ENCODE peak calls at places on chromosomes 1 and 21, in nine cellular contexts. One of them, this sample, is unnamed.

GRCh38 chr1:185645686-185646085 is 88.5 kb upstream of the HMCN1 start:
- DNase-seq in Karpas-422: no peak
- DNase-seq in A549: no peak
- DNase-seq in HCT116: no peak
- DNase-seq in gastrocnemius medialis: no peak
- DNase-seq in HEK293T: no peak
- DNase-seq in fibroblast of the aortic adventitia: no peak
- DNase-seq in activated naive CD8-positive, alpha-beta T cell treated with anti-CD3 and anti-CD28 coated beads, Interleukin-2, amount 50 U/mL, for 24 hours: no peak
- DNase-seq in stimulated activated CD8-positive, alpha-beta memory T cell treated with anti-CD3 and anti-CD28 coated beads, Interleukin-4, amount 100 ng/mL, for 24 hours: no peak
- DNase-seq in this sample: no peak

GRCh38 chr1:214248294-214249082 is 32.5 kb upstream of the SMYD2 start:
- DNase-seq in HCT116: no peak
- DNase-seq in activated naive CD8-positive, alpha-beta T cell treated with anti-CD3 and anti-CD28 coated beads, Interleukin-2, amount 50 U/mL, for 24 hours: no peak
- DNase-seq in Karpas-422: no peak
- DNase-seq in fibroblast of the aortic adventitia: no peak
- DNase-seq in HEK293T: no peak
- DNase-seq in A549: no peak
- DNase-seq in stimulated activated CD8-positive, alpha-beta memory T cell treated with anti-CD3 and anti-CD28 coated beads, Interleukin-4, amount 100 ng/mL, for 24 hours: no peak
- DNase-seq in gastrocnemius medialis: no peak
- DNase-seq in this sample: no peak

GRCh38 chr1:11806307-11806936 is 431 bp downstream of the CLCN6 start:
- DNase-seq in activated naive CD8-positive, alpha-beta T cell treated with anti-CD3 and anti-CD28 coated beads, Interleukin-2, amount 50 U/mL, for 24 hours: no peak
- DNase-seq in HEK293T: no peak
- DNase-seq in gastrocnemius medialis: peak
- DNase-seq in A549: peak
- DNase-seq in HCT116: no peak
- DNase-seq in Karpas-422: peak
- DNase-seq in fibroblast of the aortic adventitia: peak
- DNase-seq in stimulated activated CD8-positive, alpha-beta memory T cell treated with anti-CD3 and anti-CD28 coated beads, Interleukin-4, amount 100 ng/mL, for 24 hours: no peak
- DNase-seq in this sample: peak

GRCh38 chr1:87129606-87130005 is 199.1 kb upstream of the LMO4 start:
- DNase-seq in A549: no peak
- DNase-seq in activated naive CD8-positive, alpha-beta T cell treated with anti-CD3 and anti-CD28 coated beads, Interleukin-2, amount 50 U/mL, for 24 hours: no peak
- DNase-seq in Karpas-422: no peak
- DNase-seq in HCT116: no peak
- DNase-seq in fibroblast of the aortic adventitia: no peak
- DNase-seq in stimulated activated CD8-positive, alpha-beta memory T cell treated with anti-CD3 and anti-CD28 coated beads, Interleukin-4, amount 100 ng/mL, for 24 hours: no peak
- DNase-seq in gastrocnemius medialis: peak
- DNase-seq in HEK293T: no peak
- DNase-seq in this sample: peak

GRCh38 chr1:24639881-24640280 is 3.2 kb upstream of the SRRM1 start:
- DNase-seq in activated naive CD8-positive, alpha-beta T cell treated with anti-CD3 and anti-CD28 coated beads, Interleukin-2, amount 50 U/mL, for 24 hours: no peak
- DNase-seq in Karpas-422: no peak
- DNase-seq in HEK293T: no peak
- DNase-seq in HCT116: no peak
- DNase-seq in gastrocnemius medialis: no peak
- DNase-seq in A549: no peak
- DNase-seq in fibroblast of the aortic adventitia: no peak
- DNase-seq in stimulated activated CD8-positive, alpha-beta memory T cell treated with anti-CD3 and anti-CD28 coated beads, Interleukin-4, amount 100 ng/mL, for 24 hours: no peak
- DNase-seq in this sample: no peak

GRCh38 chr1:226671268-226671667 is 67.8 kb downstream of the ITPKB start:
- DNase-seq in fibroblast of the aortic adventitia: no peak
- DNase-seq in stimulated activated CD8-positive, alpha-beta memory T cell treated with anti-CD3 and anti-CD28 coated beads, Interleukin-4, amount 100 ng/mL, for 24 hours: no peak
- DNase-seq in HEK293T: no peak
- DNase-seq in HCT116: no peak
- DNase-seq in Karpas-422: no peak
- DNase-seq in A549: no peak
- DNase-seq in gastrocnemius medialis: no peak
- DNase-seq in activated naive CD8-positive, alpha-beta T cell treated with anti-CD3 and anti-CD28 coated beads, Interleukin-2, amount 50 U/mL, for 24 hours: no peak
- DNase-seq in this sample: no peak

GRCh38 chr1:161164901-161165620 is 1.2 kb upstream of the PPOX start:
- DNase-seq in Karpas-422: no peak
- DNase-seq in gastrocnemius medialis: no peak
- DNase-seq in stimulated activated CD8-positive, alpha-beta memory T cell treated with anti-CD3 and anti-CD28 coated beads, Interleukin-4, amount 100 ng/mL, for 24 hours: no peak
- DNase-seq in activated naive CD8-positive, alpha-beta T cell treated with anti-CD3 and anti-CD28 coated beads, Interleukin-2, amount 50 U/mL, for 24 hours: no peak
- DNase-seq in HEK293T: no peak
- DNase-seq in HCT116: no peak
- DNase-seq in fibroblast of the aortic adventitia: no peak
- DNase-seq in A549: no peak
- DNase-seq in this sample: no peak

GRCh38 chr1:23356451-23356850 is 12.4 kb upstream of the HNRNPR start:
- DNase-seq in HEK293T: no peak
- DNase-seq in stimulated activated CD8-positive, alpha-beta memory T cell treated with anti-CD3 and anti-CD28 coated beads, Interleukin-4, amount 100 ng/mL, for 24 hours: no peak
- DNase-seq in A549: no peak
- DNase-seq in Karpas-422: no peak
- DNase-seq in activated naive CD8-positive, alpha-beta T cell treated with anti-CD3 and anti-CD28 coated beads, Interleukin-2, amount 50 U/mL, for 24 hours: no peak
- DNase-seq in fibroblast of the aortic adventitia: no peak
- DNase-seq in HCT116: no peak
- DNase-seq in gastrocnemius medialis: no peak
- DNase-seq in this sample: no peak

GRCh38 chr1:22876359-22877111 is 96.1 kb downstream of the LACTBL1 start:
- DNase-seq in Karpas-422: no peak
- DNase-seq in gastrocnemius medialis: no peak
- DNase-seq in HEK293T: no peak
- DNase-seq in HCT116: no peak
- DNase-seq in stimulated activated CD8-positive, alpha-beta memory T cell treated with anti-CD3 and anti-CD28 coated beads, Interleukin-4, amount 100 ng/mL, for 24 hours: no peak
- DNase-seq in A549: no peak
- DNase-seq in fibroblast of the aortic adventitia: peak
- DNase-seq in activated naive CD8-positive, alpha-beta T cell treated with anti-CD3 and anti-CD28 coated beads, Interleukin-2, amount 50 U/mL, for 24 hours: no peak
- DNase-seq in this sample: peak

GRCh38 chr21:45573452-45574035 is 31.3 kb upstream of the SLC19A1 start:
- DNase-seq in stimulated activated CD8-positive, alpha-beta memory T cell treated with anti-CD3 and anti-CD28 coated beads, Interleukin-4, amount 100 ng/mL, for 24 hours: no peak
- DNase-seq in activated naive CD8-positive, alpha-beta T cell treated with anti-CD3 and anti-CD28 coated beads, Interleukin-2, amount 50 U/mL, for 24 hours: no peak
- DNase-seq in Karpas-422: no peak
- DNase-seq in HEK293T: no peak
- DNase-seq in A549: no peak
- DNase-seq in HCT116: no peak
- DNase-seq in fibroblast of the aortic adventitia: no peak
- DNase-seq in gastrocnemius medialis: no peak
- DNase-seq in this sample: no peak

GRCh38 chr1:229875086-229875485 is 192.0 kb upstream of the GALNT2 start:
- DNase-seq in stimulated activated CD8-positive, alpha-beta memory T cell treated with anti-CD3 and anti-CD28 coated beads, Interleukin-4, amount 100 ng/mL, for 24 hours: no peak
- DNase-seq in HCT116: no peak
- DNase-seq in gastrocnemius medialis: no peak
- DNase-seq in activated naive CD8-positive, alpha-beta T cell treated with anti-CD3 and anti-CD28 coated beads, Interleukin-2, amount 50 U/mL, for 24 hours: no peak
- DNase-seq in HEK293T: no peak
- DNase-seq in fibroblast of the aortic adventitia: no peak
- DNase-seq in Karpas-422: no peak
- DNase-seq in A549: no peak
- DNase-seq in this sample: no peak

GRCh38 chr1:216047821-216048220 is 375.4 kb downstream of the USH2A start:
- DNase-seq in HCT116: no peak
- DNase-seq in A549: no peak
- DNase-seq in fibroblast of the aortic adventitia: peak
- DNase-seq in gastrocnemius medialis: no peak
- DNase-seq in Karpas-422: no peak
- DNase-seq in stimulated activated CD8-positive, alpha-beta memory T cell treated with anti-CD3 and anti-CD28 coated beads, Interleukin-4, amount 100 ng/mL, for 24 hours: no peak
- DNase-seq in activated naive CD8-positive, alpha-beta T cell treated with anti-CD3 and anti-CD28 coated beads, Interleukin-2, amount 50 U/mL, for 24 hours: no peak
- DNase-seq in HEK293T: no peak
- DNase-seq in this sample: no peak

GRCh38 chr1:23475134-23475628 is 8.8 kb downstream of the ASAP3 start:
- DNase-seq in Karpas-422: no peak
- DNase-seq in HCT116: no peak
- DNase-seq in fibroblast of the aortic adventitia: peak
- DNase-seq in HEK293T: no peak
- DNase-seq in activated naive CD8-positive, alpha-beta T cell treated with anti-CD3 and anti-CD28 coated beads, Interleukin-2, amount 50 U/mL, for 24 hours: no peak
- DNase-seq in stimulated activated CD8-positive, alpha-beta memory T cell treated with anti-CD3 and anti-CD28 coated beads, Interleukin-4, amount 100 ng/mL, for 24 hours: no peak
- DNase-seq in gastrocnemius medialis: no peak
- DNase-seq in A549: no peak
- DNase-seq in this sample: peak

GRCh38 chr1:21124846-21125245 is 51.9 kb downstream of the EIF4G3 start:
- DNase-seq in HEK293T: no peak
- DNase-seq in HCT116: no peak
- DNase-seq in fibroblast of the aortic adventitia: peak
- DNase-seq in stimulated activated CD8-positive, alpha-beta memory T cell treated with anti-CD3 and anti-CD28 coated beads, Interleukin-4, amount 100 ng/mL, for 24 hours: no peak
- DNase-seq in activated naive CD8-positive, alpha-beta T cell treated with anti-CD3 and anti-CD28 coated beads, Interleukin-2, amount 50 U/mL, for 24 hours: no peak
- DNase-seq in gastrocnemius medialis: no peak
- DNase-seq in A549: no peak
- DNase-seq in Karpas-422: no peak
- DNase-seq in this sample: peak

GRCh38 chr1:10339036-10339567 is 59.8 kb upstream of the PGD start:
- DNase-seq in activated naive CD8-positive, alpha-beta T cell treated with anti-CD3 and anti-CD28 coated beads, Interleukin-2, amount 50 U/mL, for 24 hours: no peak
- DNase-seq in Karpas-422: no peak
- DNase-seq in stimulated activated CD8-positive, alpha-beta memory T cell treated with anti-CD3 and anti-CD28 coated beads, Interleukin-4, amount 100 ng/mL, for 24 hours: no peak
- DNase-seq in HEK293T: no peak
- DNase-seq in fibroblast of the aortic adventitia: no peak
- DNase-seq in A549: no peak
- DNase-seq in HCT116: no peak
- DNase-seq in gastrocnemius medialis: no peak
- DNase-seq in this sample: no peak

GRCh38 chr1:169451425-169451824 is 24.2 kb upstream of the CCDC181 start:
- DNase-seq in stimulated activated CD8-positive, alpha-beta memory T cell treated with anti-CD3 and anti-CD28 coated beads, Interleukin-4, amount 100 ng/mL, for 24 hours: no peak
- DNase-seq in gastrocnemius medialis: no peak
- DNase-seq in HCT116: no peak
- DNase-seq in Karpas-422: no peak
- DNase-seq in A549: no peak
- DNase-seq in fibroblast of the aortic adventitia: no peak
- DNase-seq in activated naive CD8-positive, alpha-beta T cell treated with anti-CD3 and anti-CD28 coated beads, Interleukin-2, amount 50 U/mL, for 24 hours: no peak
- DNase-seq in HEK293T: no peak
- DNase-seq in this sample: peak

GRCh38 chr1:91746728-91747338 is 139.1 kb downstream of the TGFBR3 start:
- DNase-seq in fibroblast of the aortic adventitia: no peak
- DNase-seq in HCT116: no peak
- DNase-seq in Karpas-422: no peak
- DNase-seq in activated naive CD8-positive, alpha-beta T cell treated with anti-CD3 and anti-CD28 coated beads, Interleukin-2, amount 50 U/mL, for 24 hours: no peak
- DNase-seq in stimulated activated CD8-positive, alpha-beta memory T cell treated with anti-CD3 and anti-CD28 coated beads, Interleukin-4, amount 100 ng/mL, for 24 hours: no peak
- DNase-seq in gastrocnemius medialis: no peak
- DNase-seq in A549: no peak
- DNase-seq in HEK293T: no peak
- DNase-seq in this sample: no peak

GRCh38 chr1:185068362-185068761 is 23.0 kb downstream of the RNF2 start:
- DNase-seq in stimulated activated CD8-positive, alpha-beta memory T cell treated with anti-CD3 and anti-CD28 coated beads, Interleukin-4, amount 100 ng/mL, for 24 hours: no peak
- DNase-seq in activated naive CD8-positive, alpha-beta T cell treated with anti-CD3 and anti-CD28 coated beads, Interleukin-2, amount 50 U/mL, for 24 hours: no peak
- DNase-seq in Karpas-422: no peak
- DNase-seq in fibroblast of the aortic adventitia: no peak
- DNase-seq in HCT116: no peak
- DNase-seq in gastrocnemius medialis: no peak
- DNase-seq in HEK293T: no peak
- DNase-seq in A549: no peak
- DNase-seq in this sample: no peak

GRCh38 chr21:46113497-46114176 is 15.7 kb downstream of the COL6A2 start:
- DNase-seq in Karpas-422: no peak
- DNase-seq in stimulated activated CD8-positive, alpha-beta memory T cell treated with anti-CD3 and anti-CD28 coated beads, Interleukin-4, amount 100 ng/mL, for 24 hours: no peak
- DNase-seq in A549: no peak
- DNase-seq in activated naive CD8-positive, alpha-beta T cell treated with anti-CD3 and anti-CD28 coated beads, Interleukin-2, amount 50 U/mL, for 24 hours: no peak
- DNase-seq in HEK293T: no peak
- DNase-seq in gastrocnemius medialis: peak
- DNase-seq in HCT116: no peak
- DNase-seq in fibroblast of the aortic adventitia: no peak
- DNase-seq in this sample: no peak

GRCh38 chr1:159141584-159142518 is 29.6 kb upstream of the CADM3 start:
- DNase-seq in activated naive CD8-positive, alpha-beta T cell treated with anti-CD3 and anti-CD28 coated beads, Interleukin-2, amount 50 U/mL, for 24 hours: peak
- DNase-seq in HCT116: no peak
- DNase-seq in stimulated activated CD8-positive, alpha-beta memory T cell treated with anti-CD3 and anti-CD28 coated beads, Interleukin-4, amount 100 ng/mL, for 24 hours: no peak
- DNase-seq in HEK293T: peak
- DNase-seq in fibroblast of the aortic adventitia: peak
- DNase-seq in Karpas-422: no peak
- DNase-seq in gastrocnemius medialis: no peak
- DNase-seq in A549: no peak
- DNase-seq in this sample: peak

GRCh38 chr1:172727956-172728603 is 69.2 kb downstream of the FASLG start:
- DNase-seq in gastrocnemius medialis: no peak
- DNase-seq in stimulated activated CD8-positive, alpha-beta memory T cell treated with anti-CD3 and anti-CD28 coated beads, Interleukin-4, amount 100 ng/mL, for 24 hours: no peak
- DNase-seq in HCT116: peak
- DNase-seq in HEK293T: peak
- DNase-seq in Karpas-422: peak
- DNase-seq in fibroblast of the aortic adventitia: no peak
- DNase-seq in activated naive CD8-positive, alpha-beta T cell treated with anti-CD3 and anti-CD28 coated beads, Interleukin-2, amount 50 U/mL, for 24 hours: peak
- DNase-seq in A549: no peak
- DNase-seq in this sample: peak

GRCh38 chr1:61782771-61783170 is 40.5 kb downstream of the PATJ start:
- DNase-seq in gastrocnemius medialis: no peak
- DNase-seq in HCT116: no peak
- DNase-seq in activated naive CD8-positive, alpha-beta T cell treated with anti-CD3 and anti-CD28 coated beads, Interleukin-2, amount 50 U/mL, for 24 hours: peak
- DNase-seq in A549: no peak
- DNase-seq in fibroblast of the aortic adventitia: no peak
- DNase-seq in HEK293T: no peak
- DNase-seq in Karpas-422: no peak
- DNase-seq in stimulated activated CD8-positive, alpha-beta memory T cell treated with anti-CD3 and anti-CD28 coated beads, Interleukin-4, amount 100 ng/mL, for 24 hours: peak
- DNase-seq in this sample: no peak

GRCh38 chr21:15549671-15550070 is 180.1 kb upstream of the USP25 start:
- DNase-seq in Karpas-422: no peak
- DNase-seq in stimulated activated CD8-positive, alpha-beta memory T cell treated with anti-CD3 and anti-CD28 coated beads, Interleukin-4, amount 100 ng/mL, for 24 hours: no peak
- DNase-seq in HCT116: no peak
- DNase-seq in gastrocnemius medialis: no peak
- DNase-seq in A549: no peak
- DNase-seq in activated naive CD8-positive, alpha-beta T cell treated with anti-CD3 and anti-CD28 coated beads, Interleukin-2, amount 50 U/mL, for 24 hours: no peak
- DNase-seq in HEK293T: no peak
- DNase-seq in fibroblast of the aortic adventitia: no peak
- DNase-seq in this sample: peak